ENCODE peak calls at places on chromosomes 13 and 19, in seven cellular contexts. E, L, N, G, A, U and Q are unnamed samples.

GRCh38 chr13:93794197-93794885 is 567.7 kb downstream of the GPC6 start:
- DNase-seq in E (no peak), N (no peak), G (no peak), U (no peak), A (no peak), L (no peak), Q (peak)

GRCh38 chr13:97068146-97068545 is 73.9 kb upstream of the OXGR1 start:
- DNase-seq in A (no peak), L (no peak), G (no peak), N (no peak), E (peak), U (no peak), Q (no peak)

GRCh38 chr13:27476943-27477681 is 26.7 kb upstream of the MTIF3 start:
- DNase-seq in N (peak), A (peak), U (no peak), G (peak), E (no peak), L (no peak), Q (peak)

GRCh38 chr13:33285420-33286124 is at the start of gene STARD13:
- DNase-seq in N (peak), U (peak), A (peak), G (no peak), L (peak), E (peak), Q (peak)

GRCh38 chr13:23427342-23428182 is 5.9 kb downstream of the SACS start:
- DNase-seq in A (peak), L (no peak), G (no peak), E (no peak), U (no peak), N (peak), Q (no peak)

GRCh38 chr19:49469828-49470614 is 4.0 kb upstream of the FLT3LG start:
- DNase-seq in L (no peak), U (no peak), G (peak), A (no peak), N (no peak), E (peak), Q (peak)

GRCh38 chr13:37168151-37168550 is 62.7 kb upstream of the CSNK1A1L start:
- DNase-seq in U (no peak), N (no peak), G (no peak), E (no peak), L (no peak), A (no peak), Q (no peak)

GRCh38 chr13:23960566-23961156 is 63.4 kb upstream of the C1QTNF9B start:
- DNase-seq in U (no peak), N (peak), L (peak), G (peak), E (peak), A (peak), Q (no peak)

GRCh38 chr19:55089279-55089944 is 13.7 kb downstream of the EPS8L1 start:
- DNase-seq in E (no peak), N (no peak), G (no peak), U (no peak), A (no peak), L (no peak), Q (no peak)

GRCh38 chr19:47471381-47471732 is 336 bp downstream of the SLC8A2 start:
- DNase-seq in U (no peak), E (no peak), A (no peak), G (no peak), N (no peak), L (no peak), Q (no peak)

GRCh38 chr13:44364019-44364418 is 9.6 kb upstream of the SERP2 start:
- DNase-seq in L (no peak), U (no peak), A (no peak), G (no peak), N (no peak), E (no peak), Q (no peak)

GRCh38 chr19:41616785-41617621 is 9.9 kb downstream of the CEACAM4 start:
- DNase-seq in G (peak), E (peak), N (peak), U (no peak), L (peak), A (peak), Q (peak)

GRCh38 chr19:18967358-18968146 is 26.5 kb upstream of the HOMER3 start:
- DNase-seq in A (peak), U (no peak), N (peak), G (no peak), L (no peak), E (peak), Q (no peak)

GRCh38 chr19:51810228-51810627 is 15.3 kb downstream of the FPR3 start:
- DNase-seq in G (no peak), L (no peak), N (peak), U (no peak), E (peak), A (no peak), Q (no peak)

GRCh38 chr19:30719991-30720329 is 347.8 kb downstream of the ZNF536 start:
- DNase-seq in A (no peak), E (peak), N (no peak), U (peak), G (no peak), L (no peak), Q (no peak)

GRCh38 chr19:55005684-55006488 is 32.2 kb downstream of the GP6 start:
- DNase-seq in L (peak), E (peak), G (peak), U (peak), A (peak), N (peak), Q (peak)

GRCh38 chr19:43362745-43363144 is 9.3 kb downstream of the CD177 start:
- DNase-seq in A (no peak), U (no peak), N (no peak), E (no peak), L (no peak), G (no peak), Q (no peak)

GRCh38 chr13:109874444-109874920 is 88.1 kb upstream of the IRS2 start:
- DNase-seq in N (peak), L (no peak), E (no peak), U (no peak), A (no peak), G (no peak), Q (no peak)

GRCh38 chr19:49132974-49133609 is 13.7 kb downstream of the PPFIA3 start:
- DNase-seq in G (no peak), U (peak), N (no peak), E (peak), L (peak), A (no peak), Q (no peak)

GRCh38 chr13:107586216-107586615 is 629.1 kb downstream of the LIG4 start:
- DNase-seq in E (no peak), L (no peak), G (no peak), N (no peak), U (no peak), A (no peak), Q (no peak)

GRCh38 chr13:26837997-26838396 is 77.4 kb upstream of the GPR12 start:
- DNase-seq in G (no peak), L (no peak), U (no peak), A (no peak), E (no peak), N (peak), Q (no peak)

GRCh38 chr19:18863843-18864362 is 32.1 kb downstream of the CERS1 start:
- DNase-seq in G (no peak), E (no peak), L (no peak), A (no peak), N (no peak), U (no peak), Q (no peak)

GRCh38 chr19:48271531-48272151 is 1.8 kb downstream of the ZNF114 start:
- DNase-seq in L (peak), A (peak), G (peak), U (peak), E (peak), N (peak), Q (no peak)

GRCh38 chr13:90414691-90415596 is 932.5 kb upstream of the MIR17HG start:
- DNase-seq in U (no peak), G (no peak), N (peak), E (peak), L (no peak), A (no peak), Q (no peak)

GRCh38 chr13:37029617-37030016 is 29.0 kb downstream of the EXOSC8 start:
- DNase-seq in U (peak), L (no peak), E (no peak), A (no peak), G (no peak), N (no peak), Q (no peak)

GRCh38 chr13:21997726-21998125 is 326.9 kb downstream of the FGF9 start:
- DNase-seq in G (no peak), A (no peak), U (no peak), N (no peak), E (no peak), L (no peak), Q (no peak)

GRCh38 chr13:103694033-103694432 is 627.8 kb upstream of the SLC10A2 start:
- DNase-seq in U (no peak), N (no peak), A (no peak), L (no peak), E (peak), G (no peak), Q (peak)

GRCh38 chr19:48487944-48488343 is 18.8 kb downstream of the CYTH2 start:
- DNase-seq in L (no peak), A (no peak), N (peak), G (no peak), E (no peak), U (no peak), Q (no peak)

GRCh38 chr13:29454931-29455481 is 140.5 kb downstream of the SLC7A1 start:
- DNase-seq in G (peak), N (peak), E (peak), U (no peak), L (peak), A (no peak), Q (no peak)

GRCh38 chr13:100644328-100644727 is 30.3 kb downstream of the TMTC4 start:
- DNase-seq in A (no peak), E (no peak), L (no peak), N (no peak), G (no peak), U (no peak), Q (no peak)

GRCh38 chr13:28161370-28161769 is 23.0 kb downstream of the PAN3 start:
- DNase-seq in N (no peak), U (no peak), A (peak), G (no peak), L (peak), E (peak), Q (no peak)

GRCh38 chr19:49441210-49441959 is at the start of gene SLC17A7:
- DNase-seq in N (peak), G (peak), U (peak), L (peak), E (peak), A (peak), Q (no peak)

DNA sequence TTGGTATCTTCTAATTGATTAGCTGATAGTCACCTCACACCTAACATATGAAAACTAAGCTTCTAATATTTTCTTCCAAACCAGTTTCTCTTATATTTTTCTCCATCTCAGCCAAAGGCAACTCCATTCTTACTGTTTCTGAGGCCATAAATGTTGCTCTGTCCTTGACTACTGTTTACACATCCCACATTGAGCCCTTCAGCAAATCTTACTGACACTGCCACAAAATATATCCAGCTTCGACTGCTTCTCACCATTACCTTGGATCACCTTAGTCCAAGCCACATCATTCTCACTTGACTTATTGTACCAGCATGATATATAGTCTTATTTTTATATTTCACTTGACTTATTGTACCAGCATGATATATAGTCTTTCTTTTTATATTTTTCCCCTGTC is 121.6 kb downstream of the MAB21L1 start:
- DNase-seq in U (no peak), A (no peak), E (no peak), G (no peak), L (no peak), N (no peak), Q (no peak)
- TF ChIP-seq EZH2phosphoT487 in U (no peak), A (no peak), E (no peak), G (no peak), L (no peak), N (no peak), Q (no peak)

GRCh38 chr19:35310331-35310730 is 18.4 kb downstream of the MAG start:
- DNase-seq in A (no peak), L (no peak), N (no peak), E (no peak), U (no peak), G (no peak), Q (no peak)

GRCh38 chr19:35310811-35311465 is 18.0 kb upstream of the CD22 start:
- DNase-seq in E (no peak), G (no peak), U (no peak), L (no peak), A (no peak), N (no peak), Q (no peak)

GRCh38 chr19:35313614-35314013 is 15.4 kb upstream of the CD22 start:
- DNase-seq in G (no peak), L (no peak), E (no peak), A (no peak), N (peak), U (no peak), Q (no peak)

GRCh38 chr19:35314031-35314430 is 15.0 kb upstream of the CD22 start:
- DNase-seq in L (no peak), A (no peak), N (no peak), E (no peak), G (no peak), U (no peak), Q (no peak)

DNA sequence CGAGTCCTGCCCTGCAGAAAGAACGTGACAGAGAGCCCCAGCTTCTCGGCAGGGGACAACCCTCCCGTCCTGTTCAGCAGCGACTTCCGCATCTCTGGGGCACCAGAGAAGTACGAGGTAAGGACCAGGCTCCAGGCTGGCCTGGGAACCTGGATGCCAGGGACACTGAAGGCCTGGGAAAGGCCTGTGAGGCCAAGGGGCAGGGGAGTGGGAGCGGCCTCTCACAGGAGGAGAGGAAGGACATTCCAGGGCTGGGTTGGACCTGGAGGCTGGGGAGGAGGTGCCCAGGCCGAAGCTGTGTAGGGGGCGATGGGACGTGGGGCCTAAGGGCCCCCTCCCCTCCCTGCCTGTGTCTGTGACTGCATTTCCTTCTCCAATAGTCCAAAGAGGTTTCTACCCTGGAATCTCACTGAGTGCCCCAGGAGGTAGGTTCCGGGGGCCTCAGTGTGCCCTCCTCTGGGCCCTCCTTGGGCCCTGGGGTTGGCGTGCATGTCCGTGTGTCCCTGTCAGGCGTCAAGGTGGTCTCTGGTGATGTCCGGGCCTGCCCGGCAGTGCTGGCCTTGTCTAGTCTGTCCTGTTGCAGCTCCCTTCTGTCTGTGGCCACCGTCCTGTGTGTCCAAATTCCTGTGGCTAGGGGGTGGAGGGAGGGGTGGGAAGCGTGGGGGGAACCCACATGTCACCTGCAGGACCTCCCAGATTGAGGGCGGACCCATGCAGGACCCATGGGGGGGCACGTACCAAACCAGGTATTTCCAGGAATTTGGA is 16.9 kb upstream of the CD22 start:
- DNase-seq in N (no peak), G (no peak), U (no peak), E (no peak), A (no peak), L (no peak), Q (no peak)
- H3K27ac ChIP-seq in N (no peak), G (no peak), U (no peak), E (no peak), A (no peak), L (no peak), Q (no peak)

GRCh38 chr19:10518444-10519361 is 1.5 kb upstream of the S1PR5 start:
- DNase-seq in U (peak), G (no peak), A (no peak), L (peak), N (no peak), E (peak), Q (no peak)

GRCh38 chr19:10523135-10523636 is 5.9 kb upstream of the S1PR5 start:
- DNase-seq in L (no peak), G (no peak), N (no peak), U (no peak), E (no peak), A (no peak), Q (no peak)

GRCh38 chr19:10519421-10519820 is 2.2 kb upstream of the S1PR5 start:
- DNase-seq in L (no peak), E (no peak), U (no peak), G (no peak), N (no peak), A (no peak), Q (no peak)

GRCh38 chr19:10520652-10521318 is 3.5 kb upstream of the S1PR5 start:
- DNase-seq in G (no peak), U (peak), E (no peak), L (no peak), A (no peak), N (peak), Q (no peak)

GRCh38 chr19:10521461-10522216 is 4.4 kb upstream of the S1PR5 start:
- DNase-seq in G (no peak), A (no peak), N (no peak), E (no peak), L (no peak), U (no peak), Q (no peak)
- H2AFZ ChIP-seq in G (no peak), A (no peak), N (no peak), E (peak), L (no peak), U (no peak), Q (no peak)

GRCh38 chr13:20610006-20610405 is 43.0 kb downstream of the IFT88 start:
- DNase-seq in L (no peak), G (no peak), E (peak), U (no peak), A (no peak), N (no peak), Q (no peak)

GRCh38 chr13:20609145-20609544 is 42.2 kb downstream of the IFT88 start:
- DNase-seq in U (no peak), A (no peak), N (peak), E (no peak), G (no peak), L (no peak), Q (no peak)

GRCh38 chr13:20607015-20607414 is 40.1 kb downstream of the IFT88 start:
- DNase-seq in U (no peak), E (no peak), G (no peak), N (no peak), A (no peak), L (no peak), Q (no peak)

GRCh38 chr13:20608438-20609020 is 41.6 kb downstream of the IFT88 start:
- DNase-seq in L (no peak), E (no peak), U (no peak), A (no peak), N (no peak), G (no peak), Q (no peak)
- TF ChIP-seq EZH2phosphoT487 in L (no peak), E (no peak), U (no peak), A (no peak), N (no peak), G (no peak), Q (no peak)

DNA sequence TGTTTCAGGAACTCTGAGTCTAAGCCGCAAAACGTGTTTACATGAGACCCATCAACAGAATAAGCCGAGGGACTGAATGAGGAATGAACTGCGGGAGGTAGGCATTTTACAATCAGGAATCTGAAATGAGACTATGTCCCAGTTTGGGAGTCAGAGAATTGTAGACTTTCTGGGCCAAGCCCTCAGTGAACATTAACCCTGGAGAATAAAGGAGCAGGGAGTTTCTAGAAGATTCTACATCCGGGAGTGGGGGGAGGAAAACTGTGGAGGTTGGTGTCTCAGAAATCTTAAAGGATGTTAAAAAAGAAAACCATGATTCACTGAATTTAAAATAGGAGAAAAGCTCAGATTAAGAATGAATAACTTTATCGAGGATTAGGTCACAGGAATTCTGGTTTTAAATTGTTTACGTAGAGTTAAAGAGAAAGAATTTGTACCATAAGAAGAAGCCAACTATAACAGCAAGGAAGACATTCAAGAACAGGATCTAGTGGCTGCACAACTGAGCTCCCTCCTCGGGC is 18.5 kb downstream of the RFX2 start:
- DNase-seq in E (no peak), L (no peak), A (peak), U (no peak), N (no peak), G (no peak), Q (no peak)
- H3K27ac ChIP-seq in E (no peak), L (no peak), A (peak), U (no peak), N (peak), G (no peak), Q (no peak)

DNA sequence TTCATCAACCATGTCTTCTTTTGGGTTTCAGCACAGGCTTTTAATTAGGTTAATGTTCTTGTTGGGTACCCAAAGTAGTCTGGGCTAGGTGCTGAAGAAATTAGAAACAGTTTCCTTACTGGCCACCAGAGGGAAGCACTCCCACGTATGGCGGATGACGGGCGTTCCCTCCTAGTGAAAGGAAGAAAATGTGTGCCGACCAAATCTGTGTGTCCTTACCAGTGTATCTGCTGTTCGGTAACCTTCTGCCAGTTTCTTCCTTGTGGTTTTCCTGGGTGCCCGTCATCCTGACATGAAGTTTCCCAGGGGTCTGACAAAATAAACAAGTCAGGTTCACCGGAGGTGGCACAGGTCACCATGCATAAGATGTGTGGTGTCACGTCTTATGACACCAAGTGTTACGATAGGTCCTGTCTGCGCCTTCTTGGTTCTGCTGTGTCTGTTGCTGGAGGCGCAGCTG is 6.0 kb upstream of the WDR88 start:
- DNase-seq in N (peak), U (peak), E (peak), A (peak), G (peak), L (peak), Q (peak)
- H2AFZ ChIP-seq in N (peak), U (no peak), E (no peak), A (no peak), G (no peak), L (no peak), Q (no peak)

GRCh38 chr19:16104722-16105121 is 7.0 kb upstream of the RAB8A start:
- DNase-seq in U (no peak), A (no peak), G (peak), E (no peak), N (no peak), L (no peak), Q (no peak)
- TF ChIP-seq EZH2phosphoT487 in U (no peak), A (no peak), G (no peak), E (no peak), N (no peak), L (no peak), Q (no peak)